ENCODE peak calls at places on chromosome 5, in six cellular contexts. E is mesendoderm, F is fibroblast of mammary gland, Q is ovary, X is lung, Y is GM12865. O is an unnamed sample.
A peak's percentile ranks its signal among the peaks of the same experiment; 100 is the strongest.

GRCh38 chr5:72141440-72142271 is 34.4 kb downstream of the MAP1B start:
- DNase-seq in E (no peak), F (peak; percentile 98), Q (peak; percentile 38), X (no peak), Y (no peak), O (peak; percentile 95)

GRCh38 chr5:42583322-42583721 is 160.1 kb downstream of the GHR start:
- DNase-seq in E (peak; percentile 84), F (peak; percentile 68), Q (no peak), X (peak; percentile 39), Y (peak; percentile 64), O (peak; percentile 73)

GRCh38 chr5:5231576-5231975 is 91.4 kb downstream of the ADAMTS16 start:
- DNase-seq in E (peak; percentile 56), F (no peak), Q (no peak), X (no peak), Y (no peak), O (no peak)

GRCh38 chr5:38715671-38716070 is 130.1 kb upstream of the OSMR start:
- DNase-seq in E (peak; percentile 76), F (peak; percentile 21), Q (no peak), X (no peak), Y (no peak), O (peak; percentile 31)

GRCh38 chr5:172830275-172830799 is 3.7 kb upstream of the ERGIC1 start:
- DNase-seq in E (no peak), F (no peak), Q (no peak), X (no peak), Y (no peak), O (no peak)

GRCh38 chr5:68505917-68506860 is 290.6 kb downstream of the PIK3R1 start:
- DNase-seq in E (no peak), F (peak; percentile 78), Q (no peak), X (no peak), Y (no peak), O (peak; percentile 32)

GRCh38 chr5:96177303-96177869 is 215.7 kb upstream of the ELL2 start:
- DNase-seq in E (no peak), F (peak; percentile 98), Q (no peak), X (no peak), Y (peak; percentile 77), O (peak; percentile 71)

GRCh38 chr5:33808699-33809098 is 83.1 kb downstream of the ADAMTS12 start:
- DNase-seq in E (no peak), F (no peak), Q (no peak), X (no peak), Y (no peak), O (no peak)

O was measured in fibroblast of pulmonary artery.